ENCODE peak calls at places on chromosome 14, in five cellular contexts. O is non-pigmented ciliary epithelial cell; E is activated gamma-delta T cell treated with Interleukin-2 at 50 U/mL for 16 hours; V is CD4-positive, CD25-positive, alpha-beta regulatory T cell; R is posterior cingulate gyrus. Q is an unnamed sample.

GRCh38 chr14:46250113-46250703 is 401.4 kb downstream of the RPL10L start:
- DNase-seq in R (no peak), O (peak), V (no peak), E (no peak), Q (no peak)

GRCh38 chr14:74552623-74553022 is 59.1 kb downstream of the ISCA2 start:
- DNase-seq in R (no peak), E (no peak), O (no peak), V (no peak), Q (no peak)

GRCh38 chr14:73283592-73284379 is 46.5 kb downstream of the PAPLN start:
- DNase-seq in O (no peak), E (no peak), V (no peak), R (no peak), Q (no peak)

GRCh38 chr14:81686512-81686911 is 152.9 kb upstream of the SEL1L start:
- DNase-seq in R (no peak), O (no peak), V (no peak), E (no peak), Q (no peak)

GRCh38 chr14:29908652-29909577 is 18.7 kb downstream of the PRKD1 start:
- DNase-seq in E (no peak), R (no peak), O (no peak), V (no peak), Q (no peak)

GRCh38 chr14:61525293-61526011 is 169.9 kb upstream of the HIF1A start:
- DNase-seq in R (no peak), V (no peak), E (peak), O (no peak), Q (no peak)

GRCh38 chr14:65107200-65107599 is 4.9 kb upstream of the MAX start:
- DNase-seq in V (no peak), R (no peak), E (no peak), O (no peak), Q (no peak)

GRCh38 chr14:69170848-69171247 is 17.9 kb upstream of the DCAF5 start:
- DNase-seq in O (no peak), V (no peak), R (no peak), E (no peak), Q (no peak)

GRCh38 chr14:61712137-61712536 is 16.8 kb downstream of the HIF1A start:
- DNase-seq in O (no peak), R (no peak), E (no peak), V (no peak), Q (no peak)

GRCh38 chr14:72332054-72332453 is 399.8 kb downstream of the RGS6 start:
- DNase-seq in E (no peak), O (no peak), R (peak), V (no peak), Q (no peak)

GRCh38 chr14:38662781-38663180 is 406.9 kb upstream of the CLEC14A start:
- DNase-seq in E (no peak), V (no peak), R (no peak), O (no peak), Q (no peak)

GRCh38 chr14:35380794-35381193 is 23.8 kb downstream of the NFKBIA start:
- DNase-seq in E (no peak), R (no peak), O (no peak), V (no peak), Q (no peak)

GRCh38 chr14:89921346-89921745 is 33.2 kb downstream of the EFCAB11 start:
- DNase-seq in E (no peak), V (no peak), O (no peak), R (no peak), Q (no peak)

GRCh38 chr14:75422169-75422568 is 5.7 kb upstream of the JDP2 start:
- DNase-seq in O (no peak), E (no peak), R (no peak), V (no peak), Q (no peak)

GRCh38 chr14:68623828-68624227 is 169.0 kb downstream of the ZFP36L1 start:
- DNase-seq in O (no peak), E (no peak), V (no peak), R (no peak), Q (no peak)

GRCh38 chr14:96102071-96102856 is 63.1 kb downstream of the C14orf132 start:
- DNase-seq in R (no peak), O (no peak), E (no peak), V (no peak), Q (no peak)

GRCh38 chr14:31027847-31028246 is 1.7 kb upstream of the STRN3 start:
- DNase-seq in V (no peak), E (no peak), O (no peak), R (no peak), Q (no peak)

GRCh38 chr14:105119410-105120025 is 49.1 kb downstream of the JAG2 start:
- DNase-seq in E (no peak), V (no peak), R (no peak), O (no peak), Q (no peak)

GRCh38 chr14:99774526-99775307 is 18.5 kb upstream of the EML1 start:
- DNase-seq in O (no peak), E (no peak), V (no peak), R (peak), Q (peak)

GRCh38 chr14:77980475-77981321 is 180.8 kb downstream of the ADCK1 start:
- DNase-seq in V (no peak), E (no peak), R (no peak), O (no peak), Q (peak)

GRCh38 chr14:69077841-69078240 is 75.1 kb downstream of the DCAF5 start:
- DNase-seq in R (no peak), V (no peak), E (no peak), O (no peak), Q (no peak)

Q was measured in anterior cingulate cortex.